ENCODE peak calls at places on chromosomes 16 and 17, in six cellular contexts. L, D, B, C, Z and T are unnamed samples.

GRCh38 chr16:72787519-72788268 is 260.2 kb downstream of the ZFHX3 start:
- DNase-seq in L (peak), B (no peak), C (peak), D (peak), Z (peak), T (no peak)

GRCh38 chr17:73400915-73401545 is 89.2 kb upstream of the CDC42EP4 start:
- DNase-seq in B (no peak), L (no peak), C (no peak), Z (no peak), D (no peak), T (no peak)

GRCh38 chr17:1228752-1229353 is 41.4 kb upstream of the BHLHA9 start:
- DNase-seq in B (no peak), C (no peak), Z (no peak), D (no peak), L (no peak), T (no peak)

GRCh38 chr16:87317766-87318121 is 552 bp upstream of the C16orf95 start:
- DNase-seq in D (peak), Z (no peak), B (peak), C (peak), L (peak), T (no peak)

GRCh38 chr17:72502111-72502939 is 381.5 kb downstream of the SOX9 start:
- DNase-seq in C (peak), D (peak), L (peak), Z (no peak), B (no peak), T (no peak)

GRCh38 chr17:76540381-76541300 is 797 bp downstream of the PRCD start:
- DNase-seq in Z (peak), C (peak), L (peak), D (peak), B (peak), T (no peak)

GRCh38 chr17:67492824-67493490 is 115.9 kb downstream of the PITPNC1 start:
- DNase-seq in D (no peak), L (peak), Z (no peak), B (no peak), C (peak), T (no peak)

GRCh38 chr17:35865412-35866355 is 3.0 kb downstream of the HEATR9 start:
- DNase-seq in C (peak), L (peak), D (no peak), B (no peak), Z (no peak), T (no peak)

GRCh38 chr16:86383488-86384262 is 126.7 kb upstream of the FOXF1 start:
- DNase-seq in C (peak), D (no peak), B (no peak), Z (no peak), L (peak), T (no peak)

GRCh38 chr17:18261146-18261515 is 669 bp downstream of the MIEF2 start:
- DNase-seq in C (peak), D (peak), L (peak), B (no peak), Z (peak), T (no peak)

GRCh38 chr17:21275047-21275578 is 9.4 kb upstream of the MAP2K3 start:
- DNase-seq in D (no peak), C (no peak), B (no peak), Z (no peak), L (no peak), T (no peak)

GRCh38 chr17:72977768-72978417 is 114.6 kb downstream of the SLC39A11 start:
- DNase-seq in B (no peak), Z (no peak), D (no peak), C (peak), L (peak), T (no peak)

GRCh38 chr17:44082206-44082605 is 11.7 kb downstream of the G6PC3 start:
- DNase-seq in C (no peak), Z (no peak), D (no peak), L (no peak), B (no peak), T (no peak)

GRCh38 chr16:85209526-85210121 is 97.4 kb upstream of the CIBAR2 start:
- DNase-seq in Z (no peak), C (no peak), L (no peak), D (no peak), B (no peak), T (no peak)

GRCh38 chr16:69720822-69721430 is 5.4 kb downstream of the NQO1 start:
- DNase-seq in B (peak), D (no peak), Z (no peak), C (no peak), L (no peak), T (no peak)

GRCh38 chr16:88287219-88287618 is 95.5 kb upstream of the ZNF469 start:
- DNase-seq in Z (no peak), L (no peak), D (no peak), B (no peak), C (peak), T (no peak)

GRCh38 chr16:84500531-84500930 is 3.9 kb downstream of the MEAK7 start:
- DNase-seq in B (no peak), Z (no peak), D (no peak), C (no peak), L (no peak), T (no peak)

GRCh38 chr17:81365601-81366585 is 29.4 kb upstream of the BAHCC1 start:
- DNase-seq in L (peak), C (peak), B (no peak), Z (peak), D (peak), T (no peak)

GRCh38 chr16:64731891-64732290 is 390.0 kb downstream of the CDH11 start:
- DNase-seq in L (no peak), B (no peak), Z (no peak), D (no peak), C (no peak), T (no peak)

GRCh38 chr17:81139965-81140364 is 25.3 kb upstream of the PVALEF start:
- DNase-seq in D (no peak), B (no peak), C (no peak), Z (no peak), L (no peak), T (no peak)

GRCh38 chr17:49523706-49524472 is 28.8 kb downstream of the NGFR start:
- DNase-seq in D (peak), Z (no peak), B (peak), C (no peak), L (no peak), T (no peak)

GRCh38 chr17:80025796-80026195 is 9.9 kb downstream of the TBC1D16 start:
- DNase-seq in B (no peak), C (no peak), D (no peak), L (peak), Z (no peak), T (no peak)

GRCh38 chr17:12995896-12996295 is 21.9 kb downstream of the ELAC2 start:
- DNase-seq in L (no peak), C (no peak), Z (no peak), D (no peak), B (no peak), T (no peak)

GRCh38 chr16:68061396-68061795 is 23.8 kb upstream of the NFATC3 start:
- DNase-seq in B (no peak), Z (no peak), L (no peak), C (no peak), D (no peak), T (no peak)

GRCh38 chr17:82003411-82004381 is 19.0 kb downstream of the CENPX start:
- DNase-seq in Z (peak), B (no peak), L (peak), D (no peak), C (peak), T (no peak)

GRCh38 chr16:68313116-68313515 is 2.3 kb downstream of the PRMT7 start:
- DNase-seq in C (no peak), Z (no peak), B (no peak), D (no peak), L (no peak), T (no peak)

GRCh38 chr17:73968680-73969079 is 234.8 kb upstream of the RPL38 start:
- DNase-seq in L (no peak), Z (no peak), B (no peak), C (no peak), D (no peak), T (no peak)

GRCh38 chr17:15967706-15968399 is 22.9 kb downstream of the ADORA2B start:
- DNase-seq in Z (no peak), B (no peak), D (no peak), C (peak), L (no peak), T (no peak)

GRCh38 chr17:15966183-15966878 is 21.4 kb downstream of the ADORA2B start:
- DNase-seq in B (no peak), L (peak), C (peak), Z (no peak), D (peak), T (no peak)

GRCh38 chr17:15963670-15964110 is 18.8 kb downstream of the ADORA2B start:
- DNase-seq in C (peak), D (no peak), Z (no peak), B (no peak), L (peak), T (no peak)

GRCh38 chr17:15966879-15967248 is 21.9 kb downstream of the ADORA2B start:
- DNase-seq in L (no peak), C (peak), B (no peak), D (no peak), Z (no peak), T (no peak)

DNA sequence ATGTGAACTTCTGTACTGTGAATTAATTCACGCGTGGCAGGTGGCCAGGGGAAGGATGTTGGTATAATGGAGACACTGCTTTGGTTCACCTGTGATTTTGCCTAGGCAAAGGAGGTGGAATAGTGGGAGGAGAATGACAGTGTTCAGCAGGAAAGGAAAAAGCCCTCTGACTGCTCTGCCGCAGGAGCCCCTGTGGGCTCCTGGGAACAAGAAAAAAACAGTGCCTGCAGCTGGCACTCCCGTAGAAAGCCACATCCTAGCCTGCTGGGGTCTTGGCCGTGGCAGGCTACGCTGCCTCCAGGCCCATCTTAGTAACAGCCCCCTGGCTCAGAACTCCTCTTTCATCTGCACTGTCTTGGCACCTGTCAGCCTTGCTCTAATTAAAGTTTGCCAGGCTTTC is 20.6 kb downstream of the ADORA2B start:
- DNase-seq in L (no peak), D (no peak), C (no peak), Z (no peak), B (no peak), T (no peak)
- H3K4me3 ChIP-seq in L (no peak), D (no peak), C (no peak), Z (no peak), B (no peak), T (no peak)

GRCh38 chr17:75077490-75078096 is 10.2 kb upstream of the SLC16A5 start:
- DNase-seq in D (peak), L (peak), C (peak), Z (no peak), B (no peak), T (no peak)
- H3K4me3 ChIP-seq in D (peak), L (peak), C (no peak), Z (peak), B (peak), T (no peak)

DNA sequence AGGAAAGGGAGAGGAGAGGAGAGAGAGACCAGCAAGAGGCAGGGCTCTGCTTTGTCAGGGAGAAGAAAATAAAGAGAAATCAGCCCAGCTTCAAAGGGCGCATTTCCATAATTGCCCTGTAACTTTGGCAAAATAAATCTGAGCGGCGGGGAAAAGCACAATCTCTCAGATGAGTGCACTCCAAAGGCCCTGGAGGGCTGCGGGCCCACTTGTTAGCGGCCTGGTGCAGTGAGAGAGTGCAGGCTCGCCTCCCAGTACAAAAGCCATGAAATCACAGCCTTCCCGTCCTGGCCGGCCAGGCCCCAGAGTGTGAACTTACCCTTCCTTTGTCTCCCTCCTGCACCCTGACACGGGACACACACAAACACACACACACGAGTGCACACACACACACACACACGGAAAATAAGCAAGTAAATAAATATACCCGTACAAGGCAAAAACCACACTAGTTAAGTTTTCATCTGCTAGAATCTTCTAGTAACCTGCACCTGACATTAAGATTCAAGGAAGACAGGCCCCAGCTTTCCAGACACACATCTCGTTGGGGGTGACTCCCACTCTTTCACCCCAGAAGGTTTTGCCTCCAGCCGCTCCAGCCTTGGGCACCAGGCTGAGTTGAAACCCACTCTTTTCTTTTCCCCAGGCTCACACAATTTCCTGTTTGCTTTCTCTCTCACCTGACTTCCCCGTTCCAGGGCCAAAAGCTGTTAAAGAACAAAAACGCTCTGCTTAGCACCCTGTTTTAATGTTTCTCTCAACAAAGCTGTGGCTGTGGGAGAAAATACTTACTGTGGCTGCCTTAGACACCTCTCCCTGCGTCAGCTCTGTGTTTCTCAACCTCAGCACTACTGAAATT is 8.5 kb downstream of the IRX3 start:
- DNase-seq in B (peak), Z (no peak), L (no peak), C (no peak), D (peak), T (no peak)
- H3K4me3 ChIP-seq in B (no peak), Z (no peak), L (no peak), C (no peak), D (no peak), T (no peak)

DNA sequence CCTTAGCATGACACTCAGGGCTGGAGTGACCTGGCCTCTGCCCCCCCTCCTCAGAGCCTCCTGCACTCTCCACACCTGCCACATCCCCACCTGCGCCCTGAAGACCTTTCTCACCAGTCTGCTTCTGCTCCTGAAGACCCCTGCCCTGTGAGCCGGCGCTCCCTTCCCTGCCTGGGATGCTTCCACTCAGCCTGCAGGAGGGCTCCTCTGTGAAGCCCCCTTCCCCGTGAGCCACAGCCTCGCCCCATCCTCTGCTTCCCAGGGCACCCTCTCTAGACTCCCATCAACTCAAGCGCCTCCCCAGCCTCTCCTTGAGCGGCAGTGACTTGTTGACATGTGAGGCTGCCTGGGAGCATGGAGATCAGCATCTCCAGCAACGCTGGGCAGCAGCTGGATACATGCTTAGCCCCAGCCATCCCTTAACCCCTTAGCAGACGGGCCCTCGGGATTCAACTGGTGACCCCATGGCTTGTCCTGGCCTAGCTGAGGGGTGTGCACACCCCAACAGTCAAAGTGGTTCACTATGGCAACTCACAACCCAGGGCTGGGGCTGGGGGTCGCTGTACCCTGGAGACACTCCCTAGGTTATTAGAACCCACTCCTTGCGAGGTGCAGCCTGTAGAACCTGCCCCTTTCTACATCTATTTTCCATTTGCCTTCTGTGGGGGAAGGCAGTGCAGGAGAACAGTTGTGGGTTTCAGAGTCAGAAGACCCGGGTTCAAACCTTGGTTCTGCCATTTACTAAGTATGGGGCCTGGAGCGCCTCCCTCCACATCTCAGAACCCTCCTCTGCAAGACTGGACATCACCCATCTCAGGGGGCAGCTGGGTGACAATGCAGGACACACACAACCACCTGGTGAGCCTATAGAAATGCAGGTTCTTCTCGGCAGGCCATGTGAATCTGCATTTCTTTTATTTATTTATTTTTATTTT is 21.5 kb downstream of the TMEM235 start:
- DNase-seq in D (no peak), L (no peak), Z (no peak), B (no peak), C (no peak), T (no peak)
- H3K4me3 ChIP-seq in D (no peak), L (no peak), Z (peak), B (no peak), C (no peak), T (no peak)

DNA sequence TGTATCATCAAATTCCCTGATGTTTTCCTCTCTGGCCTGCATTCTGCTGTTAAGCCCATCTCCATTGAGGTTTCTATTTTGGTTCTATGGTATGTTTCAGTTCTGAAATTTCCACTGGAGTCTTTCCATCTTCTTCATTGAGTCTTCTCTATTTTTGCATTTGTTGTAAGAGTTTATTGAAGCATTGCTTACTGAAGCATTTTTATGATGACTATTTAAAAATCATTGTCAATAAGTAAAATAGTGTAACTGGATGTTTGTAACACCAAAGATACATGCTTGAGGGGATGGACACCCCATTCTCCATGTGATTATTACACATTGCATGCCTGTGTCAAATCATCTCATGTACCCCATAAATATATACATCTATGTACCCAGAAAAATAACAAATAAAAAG is 8.6 kb downstream of the KRT40 start:
- DNase-seq in B (no peak), D (no peak), C (no peak), Z (no peak), L (no peak), T (no peak)
- H3K4me3 ChIP-seq in B (no peak), D (no peak), C (no peak), Z (no peak), L (no peak), T (no peak)

GRCh38 chr16:54937673-54938350 is 7.1 kb downstream of the IRX5 start:
- DNase-seq in L (no peak), B (no peak), Z (no peak), C (no peak), D (no peak), T (no peak)
- H3K4me3 ChIP-seq in L (no peak), B (peak), Z (peak), C (no peak), D (peak), T (no peak)

GRCh38 chr16:2964416-2965223 is 545 bp downstream of the KREMEN2 start:
- DNase-seq in Z (no peak), C (no peak), D (peak), L (no peak), B (no peak), T (no peak)
- H3K4me3 ChIP-seq in Z (peak), C (no peak), D (peak), L (no peak), B (peak), T (peak)

DNA sequence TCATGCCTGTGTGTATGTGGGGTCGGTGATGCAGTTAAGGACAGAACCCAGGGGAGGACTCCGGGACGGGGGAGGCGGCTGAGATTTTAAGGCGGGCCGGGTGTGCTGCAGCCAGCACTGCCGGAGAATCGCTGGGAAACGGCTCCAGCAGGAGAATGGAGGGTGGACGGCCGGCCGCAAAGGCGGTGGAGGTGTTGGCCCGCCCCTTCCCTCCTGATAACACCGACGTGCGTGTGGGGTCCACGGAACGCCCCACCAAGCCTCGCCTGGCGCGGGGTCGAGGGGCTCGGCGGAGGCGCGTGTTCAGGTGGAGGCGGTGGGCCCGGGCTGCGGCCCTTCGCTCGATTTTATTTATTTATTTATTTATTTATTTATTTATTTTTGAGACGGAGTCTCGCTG is 633 bp downstream of the ZNF843 start:
- DNase-seq in L (no peak), B (no peak), D (no peak), Z (no peak), C (no peak), T (no peak)
- H3K4me3 ChIP-seq in L (peak), B (peak), D (peak), Z (peak), C (no peak), T (no peak)

DNA sequence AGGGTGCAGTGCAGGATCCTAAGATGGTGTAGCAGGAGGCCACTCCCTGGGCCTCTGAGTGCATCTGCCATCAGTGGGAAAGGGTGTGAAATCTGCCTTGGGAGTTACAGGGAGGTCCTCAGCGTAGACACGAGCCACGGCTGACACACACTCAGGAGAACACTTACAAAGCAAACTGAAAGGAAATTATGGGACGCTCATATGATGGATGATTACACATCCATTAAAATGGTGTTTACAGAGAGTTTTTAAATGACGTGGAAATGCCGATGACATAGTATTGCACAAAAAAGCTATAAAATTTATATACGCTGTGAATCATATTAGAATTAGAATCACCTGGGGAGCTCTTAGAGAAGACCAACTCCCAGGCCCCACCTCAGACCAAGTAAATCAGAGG is 175.2 kb downstream of the CCDC182 start:
- DNase-seq in D (no peak), L (no peak), B (no peak), C (no peak), Z (no peak), T (no peak)
- H3K4me3 ChIP-seq in D (no peak), L (no peak), B (no peak), C (no peak), Z (no peak), T (no peak)

GRCh38 chr17:59365383-59365981 is 34.0 kb downstream of the YPEL2 start:
- DNase-seq in Z (no peak), L (no peak), D (no peak), C (no peak), B (no peak), T (no peak)
- H3K4me3 ChIP-seq in Z (peak), L (no peak), D (no peak), C (no peak), B (peak), T (no peak)